ENCODE peak calls at places on chromosome 22, in four cellular contexts. F is IMR-90, S is mesenchymal stem cell, M is neuronal stem cell. P is an unnamed sample.

GRCh38 chr22:43228330-43228729 is 41.4 kb upstream of the TTLL12 start:
- DNase-seq in M (no peak), F (peak; percentile 10), S (peak; percentile 12), P (no peak)

GRCh38 chr22:43838161-43838560 is 24.2 kb downstream of the SULT4A1 start:
- DNase-seq in S (no peak), F (no peak), M (no peak), P (no peak)

GRCh38 chr22:40240671-40241070 is 62.9 kb downstream of the TNRC6B start:
- DNase-seq in F (no peak), S (no peak), M (no peak), P (no peak)

GRCh38 chr22:22836635-22837034 is 51.0 kb upstream of the IGLL5 start:
- DNase-seq in F (no peak), M (no peak), S (no peak), P (peak; percentile 86)

GRCh38 chr22:21712751-21713427 is 22.7 kb downstream of the YPEL1 start:
- DNase-seq in F (peak; percentile 78), S (peak; percentile 85), M (no peak), P (peak; percentile 75)

GRCh38 chr22:37848587-37849088 is 581 bp upstream of the EIF3L start:
- DNase-seq in F (peak; percentile 16), S (peak; percentile 39), M (no peak), P (peak; percentile 70)

GRCh38 chr22:41929158-41929896 is 2.7 kb upstream of the TNFRSF13C start:
- DNase-seq in F (no peak), S (no peak), M (no peak), P (no peak)

GRCh38 chr22:38267086-38267485 is 5.7 kb downstream of the TMEM184B start:
- DNase-seq in F (peak; percentile 31), M (no peak), S (peak; percentile 68), P (no peak)

GRCh38 chr22:37162221-37163095 is 12.7 kb upstream of the IL2RB start:
- DNase-seq in M (no peak), S (peak; percentile 29), F (no peak), P (no peak)

GRCh38 chr22:30833328-30833727 is 135.2 kb downstream of the MORC2 start:
- DNase-seq in S (no peak), M (no peak), F (no peak), P (no peak)

GRCh38 chr22:29225422-29226090 is 19.9 kb downstream of the EMID1 start:
- DNase-seq in M (no peak), F (peak; percentile 42), S (peak; percentile 73), P (no peak)

GRCh38 chr22:22682807-22683667 is 38.6 kb downstream of the GGTLC2 start:
- DNase-seq in M (no peak), S (no peak), F (peak; percentile 65), P (no peak)

GRCh38 chr22:33635766-33636165 is 284.5 kb downstream of the LARGE1 start:
- DNase-seq in M (no peak), F (no peak), S (no peak), P (no peak)

GRCh38 chr22:47727656-47728055 is 965.2 kb downstream of the TBC1D22A start:
- DNase-seq in S (no peak), F (no peak), M (no peak), P (no peak)

GRCh38 chr22:47724751-47725150 is 962.3 kb downstream of the TBC1D22A start:
- DNase-seq in S (no peak), M (no peak), F (no peak), P (no peak)

GRCh38 chr22:47718337-47718736 is 955.9 kb downstream of the TBC1D22A start:
- DNase-seq in F (no peak), S (no peak), M (no peak), P (no peak)

GRCh38 chr22:47724030-47724429 is 961.6 kb downstream of the TBC1D22A start:
- DNase-seq in M (no peak), S (no peak), F (no peak), P (no peak)
- H2BK120ac ChIP-seq in M (no peak overlapping the region), S (no peak overlapping the region), F (no peak overlapping the region), P (no peak overlapping the region)

GRCh38 chr22:46067159-46068111 is 82.9 kb upstream of the PPARA start:
- DNase-seq in M (no peak), F (no peak), S (no peak), P (no peak)

GRCh38 chr22:46069518-46070214 is 80.7 kb upstream of the PPARA start:
- DNase-seq in M (no peak), F (peak; percentile 91), S (peak; percentile 28), P (no peak)

GRCh38 chr22:46068176-46068907 is 82.0 kb upstream of the PPARA start:
- DNase-seq in S (no peak), F (no peak), M (no peak), P (no peak)

GRCh38 chr22:46070215-46070721 is 80.1 kb upstream of the PPARA start:
- DNase-seq in F (peak; percentile 42), S (peak; percentile 58), M (no peak), P (peak; percentile 28)

DNA sequence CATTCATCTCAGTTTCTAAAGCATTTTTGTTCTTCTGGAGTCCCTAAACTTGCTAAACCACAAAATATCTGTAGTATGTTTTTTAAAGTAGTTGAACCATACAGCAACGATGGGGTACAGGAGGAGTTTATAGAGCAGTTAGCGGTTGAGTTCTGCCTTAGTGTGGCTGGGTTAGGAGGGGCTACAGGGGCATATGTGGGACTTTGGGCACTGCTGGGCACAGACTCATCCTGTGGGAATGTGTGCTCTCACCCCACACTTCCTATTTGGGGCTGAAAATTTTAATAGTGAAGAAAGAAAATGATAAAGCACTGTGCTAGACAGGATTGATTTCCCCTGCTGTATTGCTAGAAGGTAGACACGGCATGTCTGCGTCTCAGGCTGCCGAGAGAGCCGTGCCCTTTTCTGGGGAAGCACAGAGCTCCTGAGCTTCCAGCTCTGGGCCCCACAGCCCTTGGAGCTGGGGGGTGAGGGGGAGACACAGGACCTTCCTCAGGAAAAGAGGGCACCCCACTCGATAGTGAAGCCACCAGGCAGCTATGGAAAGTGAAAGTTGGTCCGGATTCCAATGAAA is 81.3 kb upstream of the PPARA start:
- DNase-seq in F (peak; percentile 49), S (peak; percentile 14), M (no peak), P (no peak)
- H3K4me3 ChIP-seq in F (peak overlapping the region; percentile 81), S (peak overlapping the region; percentile 80), M (no peak overlapping the region), P (no peak overlapping the region)

DNA sequence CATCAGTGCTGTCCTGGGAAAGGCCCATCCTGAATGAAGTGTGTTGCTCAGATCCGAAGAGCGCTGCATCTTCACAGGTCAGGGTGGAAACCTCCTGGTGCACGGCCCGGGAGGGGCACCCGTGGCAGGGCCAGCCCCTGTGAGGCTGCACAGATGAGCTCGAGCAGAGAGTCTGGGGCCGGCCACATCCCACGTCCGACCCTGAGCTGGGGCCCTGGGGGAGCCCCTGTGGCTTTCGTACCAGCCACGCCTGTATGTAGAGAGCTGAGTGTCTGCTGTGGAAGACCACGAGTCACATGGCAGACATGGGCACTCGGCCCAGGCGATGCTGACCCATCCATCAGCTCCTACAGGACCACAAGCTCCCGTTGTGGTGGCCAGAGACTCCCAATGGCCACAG is 24.9 kb upstream of the SEPTIN5 start:
- DNase-seq in F (no peak), S (no peak), M (no peak), P (no peak)
- H2BK120ac ChIP-seq in F (no peak overlapping the region), S (no peak overlapping the region), M (no peak overlapping the region), P (no peak overlapping the region)

GRCh38 chr22:48090332-48090672 is 1327.9 kb downstream of the TBC1D22A start:
- DNase-seq in F (no peak), S (no peak), M (no peak), P (no peak)
- H3K4me3 ChIP-seq in F (no peak overlapping the region), S (peak overlapping the region; percentile 64), M (no peak overlapping the region), P (no peak overlapping the region)

GRCh38 chr22:35156945-35157344 is 91.0 kb downstream of the ISX start:
- DNase-seq in S (no peak), M (no peak), F (no peak), P (no peak)
- H2BK120ac ChIP-seq in S (no peak overlapping the region), M (no peak overlapping the region), F (no peak overlapping the region), P (no peak overlapping the region)

GRCh38 chr22:17084554-17085276 is at the start of gene IL17RA:
- DNase-seq in F (peak; percentile 84), M (peak; percentile 75), S (peak; percentile 89), P (peak; percentile 90)

GRCh38 chr22:17086301-17086700 is 1.5 kb downstream of the IL17RA start:
- DNase-seq in F (no peak), S (no peak), M (no peak), P (no peak)

GRCh38 chr22:17086750-17087149 is 1.9 kb downstream of the IL17RA start:
- DNase-seq in M (no peak), F (no peak), S (no peak), P (no peak)

GRCh38 chr22:17085277-17086091 is 684 bp downstream of the IL17RA start:
- DNase-seq in F (no peak), S (peak; percentile 40), M (no peak), P (peak; percentile 34)

GRCh38 chr22:17087176-17088131 is 2.7 kb downstream of the IL17RA start:
- DNase-seq in M (no peak), S (peak; percentile 34), F (peak; percentile 91), P (no peak)
- H3K4me3 ChIP-seq in M (no peak overlapping the region), S (peak overlapping the region; percentile 87), F (no peak overlapping the region), P (no peak overlapping the region)

DNA sequence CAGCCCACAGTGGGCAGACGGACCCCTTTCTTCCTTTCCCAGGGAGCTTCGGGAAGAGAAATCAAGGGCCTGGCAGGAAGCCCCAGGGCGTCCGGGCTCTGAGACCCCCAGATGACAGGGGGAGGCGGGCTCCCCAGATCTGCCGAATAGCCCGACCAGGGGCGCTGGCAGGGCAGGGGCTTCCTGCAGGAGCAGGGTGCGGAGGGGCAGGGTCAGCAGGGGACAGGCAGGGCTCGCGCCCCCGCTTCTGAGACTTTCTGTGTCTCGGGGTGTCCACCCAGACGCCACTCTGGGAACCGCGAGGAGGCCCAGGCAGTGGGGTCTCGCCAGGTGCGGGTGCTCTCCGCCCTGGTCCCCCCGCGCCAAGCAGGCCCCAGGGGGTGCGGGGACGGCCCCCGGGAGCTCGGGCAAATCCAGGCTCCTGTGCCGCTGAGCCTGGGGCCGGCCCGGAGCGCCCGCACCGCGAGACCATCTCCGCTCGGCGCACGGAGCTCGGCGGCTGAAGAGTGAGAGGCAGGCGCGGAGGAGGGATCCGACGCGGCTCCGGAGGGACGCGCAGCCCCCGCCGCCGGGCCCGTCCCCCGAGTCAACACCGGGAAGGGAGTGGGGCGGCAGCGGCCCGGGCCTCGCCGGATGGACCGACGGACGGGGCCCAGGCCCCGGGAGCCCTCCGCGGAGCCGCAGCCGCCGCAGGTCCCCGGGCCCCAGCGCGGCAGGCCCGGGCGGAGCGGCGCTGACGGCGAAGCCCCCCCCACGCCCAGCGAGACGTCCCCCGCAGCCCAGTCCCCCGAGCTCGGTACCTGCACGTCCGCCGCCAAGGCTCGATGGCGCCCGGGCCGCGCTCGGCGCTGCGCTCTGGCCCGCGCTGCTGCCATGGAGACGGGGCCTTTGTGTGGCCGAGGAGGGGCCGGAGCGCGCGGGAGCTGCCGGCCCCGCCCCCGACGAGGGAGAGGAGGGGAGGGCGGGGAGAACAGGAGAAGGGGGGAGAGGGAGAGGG is at the start of gene PLXNB2:
- DNase-seq in F (peak; percentile 80), M (peak; percentile 82), S (peak; percentile 81), P (peak; percentile 68)
- H2BK120ac ChIP-seq in F (peak within 1 kb of the TSS; percentile 89), M (peak within 1 kb of the TSS; percentile 97), S (peak within 1 kb of the TSS; percentile 96), P (peak within 1 kb of the TSS; percentile 83)